ENCODE peak calls at places on chromosomes 4 and X, in ten cellular contexts. Z, R, E, G, B, W, D, X, J and H are unnamed samples.

GRCh38 chrX:11577603-11578002 is 88.1 kb downstream of the ARHGAP6 start:
- DNase-seq in Z (no peak), R (no peak), E (no peak), G (no peak), B (no peak), W (no peak), D (no peak), X (no peak), J (no peak), H (no peak)

GRCh38 chr4:107900067-107900466 is 31.3 kb upstream of the CYP2U1 start:
- DNase-seq in Z (no peak), R (no peak), E (no peak), G (no peak), B (no peak), W (no peak), D (no peak), X (no peak), J (no peak), H (no peak)

GRCh38 chr4:177182156-177182555 is 127.5 kb upstream of the NEIL3 start:
- DNase-seq in Z (no peak), R (no peak), E (no peak), G (no peak), B (no peak), W (no peak), D (no peak), X (no peak), J (no peak), H (no peak)

GRCh38 chrX:150696264-150696789 is 3.1 kb downstream of the MTMR1 start:
- DNase-seq in Z (no peak), R (no peak), E (no peak), G (no peak), B (no peak), W (no peak), D (no peak), X (no peak), J (no peak), H (no peak)

GRCh38 chr4:157421365-157421764 is 200.8 kb downstream of the GRIA2 start:
- DNase-seq in Z (no peak), R (no peak), E (no peak), G (no peak), B (no peak), W (no peak), D (no peak), X (peak; percentile 5), J (no peak), H (no peak)

GRCh38 chr4:158020734-158021346 is 152.0 kb downstream of the GASK1B start:
- DNase-seq in Z (no peak), R (no peak), E (no peak), G (no peak), B (no peak), W (no peak), D (no peak), X (peak; percentile 94), J (no peak), H (no peak)

GRCh38 chr4:40046311-40046980 is 10.2 kb upstream of the N4BP2 start:
- DNase-seq in Z (peak; percentile 87), R (peak; percentile 70), E (no peak), G (no peak), B (no peak), W (peak; percentile 68), D (no peak), X (peak; percentile 79), J (no peak), H (no peak)

GRCh38 chr4:68615699-68616422 is 39.7 kb upstream of the UGT2B17 start:
- DNase-seq in Z (no peak), R (no peak), E (no peak), G (no peak), B (no peak), W (no peak), D (no peak), X (no peak), J (no peak), H (no peak)

GRCh38 chr4:78616046-78616498 is 64.5 kb downstream of the ANXA3 start:
- DNase-seq in Z (no peak), R (no peak), E (no peak), G (no peak), B (no peak), W (no peak), D (no peak), X (no peak), J (no peak), H (no peak)

GRCh38 chrX:116276191-116276700 is 105.7 kb downstream of the AGTR2 start:
- DNase-seq in Z (no peak), R (no peak), E (no peak), G (no peak), B (no peak), W (no peak), D (no peak), X (no peak), J (no peak), H (no peak)

GRCh38 chrX:153627675-153628111 is 19.3 kb upstream of the DUSP9 start:
- DNase-seq in Z (no peak), R (no peak), E (no peak), G (peak; percentile 56), B (no peak), W (peak; percentile 48), D (no peak), X (no peak), J (no peak), H (no peak)

DNA sequence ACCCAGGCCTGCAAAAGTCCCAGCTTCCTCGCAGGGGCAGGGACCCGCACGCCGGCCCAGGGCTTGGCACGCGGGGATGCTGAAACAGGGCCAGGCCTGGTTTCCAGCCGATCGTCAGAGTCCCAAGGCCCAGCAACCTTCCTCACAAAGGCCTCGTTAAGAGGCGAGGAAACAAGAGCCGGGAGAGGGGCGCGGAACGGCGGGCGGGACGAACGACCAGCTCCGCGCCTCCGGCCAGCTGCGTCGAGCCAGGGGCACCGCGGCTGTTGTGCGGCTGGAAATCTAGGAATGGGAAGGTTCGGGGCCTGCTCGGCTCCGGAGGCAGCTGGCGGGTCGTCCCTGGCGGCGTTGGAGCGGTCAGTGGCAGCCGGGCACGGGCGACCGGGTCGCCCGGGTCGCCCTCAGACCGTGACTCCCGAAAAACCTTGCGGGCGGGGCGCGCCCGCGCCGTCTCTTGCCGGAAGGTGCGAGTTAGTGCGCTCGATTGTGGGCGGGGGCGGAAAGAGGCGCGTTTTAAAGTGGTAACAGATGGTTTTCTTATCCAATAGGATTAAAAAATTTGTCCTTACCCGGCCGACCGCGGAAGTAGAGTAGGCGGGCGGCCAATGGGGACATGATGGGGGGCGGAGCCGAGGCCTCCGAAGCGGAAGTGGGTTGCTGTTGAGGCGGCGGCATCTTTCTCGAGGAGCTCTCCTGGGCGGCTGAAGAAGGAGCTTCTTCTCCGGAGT is at the start of gene RNF4:
- DNase-seq in Z (peak; percentile 98), R (peak; percentile 96), E (peak; percentile 97), G (peak; percentile 98), B (peak; percentile 98), W (peak; percentile 96), D (peak; percentile 97), X (peak; percentile 97), J (peak; percentile 99), H (peak; percentile 94)
- TF ChIP-seq POLR2A in Z (peak; percentile 76), R (peak; percentile 64), E (peak; percentile 15), G (no peak), B (no peak), W (peak; percentile 68), D (no peak), X (peak; percentile 86), J (peak; percentile 29), H (peak; percentile 52)

GRCh38 chrX:136061302-136061701 is 76.1 kb downstream of the SLC9A6 start:
- DNase-seq in Z (no peak), R (no peak), E (no peak), G (no peak), B (no peak), W (no peak), D (no peak), X (no peak), J (no peak), H (no peak)
- TF ChIP-seq POLR2A in Z (no peak), R (no peak), E (no peak), G (no peak), B (no peak), W (no peak), D (no peak), X (no peak), J (no peak), H (no peak)

GRCh38 chr4:41215155-41215554 is 813 bp upstream of the APBB2 start:
- DNase-seq in Z (no peak), R (no peak), E (no peak), G (no peak), B (no peak), W (no peak), D (no peak), X (peak; percentile 39), J (no peak), H (no peak)

GRCh38 chr4:41217373-41217772 is 3.0 kb upstream of the APBB2 start:
- DNase-seq in Z (no peak), R (no peak), E (no peak), G (no peak), B (no peak), W (no peak), D (no peak), X (no peak), J (no peak), H (no peak)

GRCh38 chr4:41215969-41216293 is 1.6 kb upstream of the APBB2 start:
- DNase-seq in Z (no peak), R (no peak), E (no peak), G (no peak), B (no peak), W (no peak), D (no peak), X (peak; percentile 52), J (no peak), H (no peak)

GRCh38 chr4:41217020-41217333 is 2.6 kb upstream of the APBB2 start:
- DNase-seq in Z (no peak), R (no peak), E (no peak), G (no peak), B (no peak), W (no peak), D (no peak), X (no peak), J (no peak), H (no peak)

GRCh38 chr4:41216294-41217019 is 2.1 kb upstream of the APBB2 start:
- DNase-seq in Z (peak; percentile 82), R (peak; percentile 71), E (no peak), G (peak; percentile 89), B (peak; percentile 73), W (peak; percentile 82), D (peak; percentile 67), X (peak; percentile 86), J (peak; percentile 88), H (peak; percentile 76)
- TF ChIP-seq POLR2A in Z (peak; percentile 84), R (peak; percentile 69), E (no peak), G (no peak), B (peak; percentile 78), W (peak; percentile 79), D (peak; percentile 35), X (no peak), J (no peak), H (peak; percentile 35)

DNA sequence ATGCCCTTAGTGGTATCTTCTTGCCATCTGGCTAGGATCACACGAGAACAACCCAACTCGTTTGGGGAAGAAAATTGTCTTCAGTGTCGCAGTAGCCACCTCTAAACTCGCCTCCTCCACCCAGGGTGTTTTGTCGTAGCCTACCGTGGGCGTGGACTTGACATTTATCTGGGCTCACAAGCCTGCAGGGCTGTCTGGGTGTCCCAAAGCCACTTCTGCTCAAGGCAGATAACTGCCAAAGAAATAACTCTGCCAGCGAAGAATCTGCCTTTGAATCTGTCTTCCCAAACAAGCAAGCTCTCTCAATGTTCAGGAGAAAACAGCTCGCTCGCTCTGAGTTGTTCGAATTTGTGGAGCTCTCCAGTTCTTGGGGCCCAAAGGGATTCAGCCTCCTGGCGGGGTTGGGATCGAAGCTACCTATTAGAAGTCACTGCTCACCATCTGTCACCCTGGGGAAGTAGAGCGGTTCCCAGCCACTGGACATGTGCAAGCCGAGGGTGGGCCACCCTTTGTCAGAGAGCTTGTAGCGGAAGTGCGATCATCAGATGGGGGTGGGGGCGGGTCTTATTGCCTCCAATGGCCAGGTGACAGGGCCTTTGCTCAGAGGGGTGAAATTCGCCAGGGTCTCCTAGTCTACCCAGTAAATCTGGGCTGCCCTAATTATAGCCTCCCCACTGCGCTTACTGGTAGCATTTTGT is 14.8 kb downstream of the BLOC1S4 start:
- DNase-seq in Z (no peak), R (no peak), E (no peak), G (no peak), B (no peak), W (no peak), D (no peak), X (no peak), J (peak; percentile 75), H (no peak)
- TF ChIP-seq POLR2A in Z (no peak), R (no peak), E (no peak), G (no peak), B (no peak), W (no peak), D (no peak), X (no peak), J (no peak), H (no peak)